ENCODE peak calls at places on chromosomes 1 and 21, in eight cellular contexts. One of them, this sample, is unnamed.
A peak's percentile ranks its signal among the peaks of the same experiment; 100 is the strongest.

GRCh38 chr1:93878501-93878888 is 511 bp downstream of the DNTTIP2 start:
- DNase-seq in tibial nerve: no peak
- DNase-seq in tibial artery: no peak
- DNase-seq in heart left ventricle: no peak
- DNase-seq in endodermal cell: no peak
- DNase-seq in thoracic aorta: no peak
- DNase-seq in keratinocyte: peak; percentile 42
- DNase-seq in esophagus squamous epithelium: no peak
- DNase-seq in this sample: peak; percentile 89

GRCh38 chr1:109618614-109619404 is 607 bp downstream of the GNAT2 start:
- DNase-seq in keratinocyte: no peak
- DNase-seq in esophagus squamous epithelium: no peak
- DNase-seq in tibial artery: no peak
- DNase-seq in thoracic aorta: no peak
- DNase-seq in endodermal cell: peak; percentile 43
- DNase-seq in heart left ventricle: no peak
- DNase-seq in tibial nerve: no peak
- DNase-seq in this sample: no peak

GRCh38 chr21:20570824-20571232 is 427.4 kb upstream of the NCAM2 start:
- DNase-seq in esophagus squamous epithelium: no peak
- DNase-seq in endodermal cell: peak; percentile 88
- DNase-seq in thoracic aorta: no peak
- DNase-seq in keratinocyte: no peak
- DNase-seq in tibial artery: no peak
- DNase-seq in heart left ventricle: no peak
- DNase-seq in tibial nerve: no peak
- DNase-seq in this sample: no peak

GRCh38 chr1:203306089-203306969 is 1.0 kb downstream of the BTG2 start:
- DNase-seq in keratinocyte: peak; percentile 83
- DNase-seq in esophagus squamous epithelium: peak; percentile 33
- DNase-seq in heart left ventricle: peak; percentile 87
- DNase-seq in thoracic aorta: peak; percentile 80
- DNase-seq in tibial nerve: peak; percentile 89
- DNase-seq in endodermal cell: peak; percentile 73
- DNase-seq in tibial artery: peak; percentile 98
- DNase-seq in this sample: no peak

GRCh38 chr1:71770121-71770520 is 512.2 kb downstream of the NEGR1 start:
- DNase-seq in endodermal cell: no peak
- DNase-seq in tibial nerve: no peak
- DNase-seq in heart left ventricle: no peak
- DNase-seq in esophagus squamous epithelium: no peak
- DNase-seq in keratinocyte: no peak
- DNase-seq in tibial artery: no peak
- DNase-seq in thoracic aorta: no peak
- DNase-seq in this sample: no peak

GRCh38 chr1:30378023-30378596 is 345.3 kb downstream of the MATN1 start:
- DNase-seq in endodermal cell: peak; percentile 32
- DNase-seq in keratinocyte: no peak
- DNase-seq in esophagus squamous epithelium: no peak
- DNase-seq in heart left ventricle: no peak
- DNase-seq in thoracic aorta: no peak
- DNase-seq in tibial nerve: no peak
- DNase-seq in tibial artery: peak; percentile 31
- DNase-seq in this sample: no peak

GRCh38 chr1:219564072-219564471 is 48.8 kb downstream of the ZC3H11B start:
- DNase-seq in endodermal cell: no peak
- DNase-seq in keratinocyte: no peak
- DNase-seq in thoracic aorta: no peak
- DNase-seq in tibial nerve: no peak
- DNase-seq in esophagus squamous epithelium: no peak
- DNase-seq in heart left ventricle: no peak
- DNase-seq in tibial artery: no peak
- DNase-seq in this sample: no peak

GRCh38 chr1:207627496-207627895 is 17.4 kb upstream of the CR1L start:
- DNase-seq in endodermal cell: no peak
- DNase-seq in thoracic aorta: no peak
- DNase-seq in tibial nerve: no peak
- DNase-seq in heart left ventricle: no peak
- DNase-seq in keratinocyte: no peak
- DNase-seq in esophagus squamous epithelium: no peak
- DNase-seq in tibial artery: no peak
- DNase-seq in this sample: no peak

GRCh38 chr1:168105846-168106245 is 30.9 kb downstream of the GPR161 start:
- DNase-seq in keratinocyte: no peak
- DNase-seq in tibial artery: no peak
- DNase-seq in endodermal cell: no peak
- DNase-seq in thoracic aorta: no peak
- DNase-seq in tibial nerve: no peak
- DNase-seq in esophagus squamous epithelium: no peak
- DNase-seq in heart left ventricle: no peak
- DNase-seq in this sample: no peak

GRCh38 chr1:3423245-3423829 is 31.1 kb upstream of the ARHGEF16 start:
- DNase-seq in esophagus squamous epithelium: no peak
- DNase-seq in keratinocyte: no peak
- DNase-seq in thoracic aorta: peak; percentile 51
- DNase-seq in tibial artery: peak; percentile 98
- DNase-seq in tibial nerve: no peak
- DNase-seq in endodermal cell: no peak
- DNase-seq in heart left ventricle: peak; percentile 90
- DNase-seq in this sample: peak; percentile 75

GRCh38 chr1:201447911-201448871 is 20.8 kb downstream of the PHLDA3 start:
- DNase-seq in keratinocyte: no peak
- DNase-seq in thoracic aorta: no peak
- DNase-seq in endodermal cell: peak; percentile 95
- DNase-seq in tibial nerve: peak; percentile 82
- DNase-seq in tibial artery: peak; percentile 87
- DNase-seq in esophagus squamous epithelium: no peak
- DNase-seq in heart left ventricle: peak; percentile 87
- DNase-seq in this sample: peak; percentile 71

GRCh38 chr1:228349701-228350171 is 56.9 kb downstream of the TRIM11 start:
- DNase-seq in thoracic aorta: no peak
- DNase-seq in tibial nerve: no peak
- DNase-seq in heart left ventricle: peak; percentile 51
- DNase-seq in tibial artery: peak; percentile 60
- DNase-seq in esophagus squamous epithelium: no peak
- DNase-seq in endodermal cell: peak; percentile 33
- DNase-seq in keratinocyte: no peak
- DNase-seq in this sample: peak; percentile 13

GRCh38 chr1:18743233-18743632 is 112.6 kb downstream of the PAX7 start:
- DNase-seq in tibial artery: no peak
- DNase-seq in esophagus squamous epithelium: no peak
- DNase-seq in tibial nerve: no peak
- DNase-seq in endodermal cell: peak; percentile 88
- DNase-seq in keratinocyte: no peak
- DNase-seq in heart left ventricle: no peak
- DNase-seq in thoracic aorta: no peak
- DNase-seq in this sample: no peak

GRCh38 chr1:21334214-21335087 is 44.2 kb upstream of the ECE1 start:
- DNase-seq in heart left ventricle: peak; percentile 88
- DNase-seq in endodermal cell: peak; percentile 94
- DNase-seq in esophagus squamous epithelium: peak; percentile 66
- DNase-seq in keratinocyte: no peak
- DNase-seq in tibial artery: peak; percentile 86
- DNase-seq in tibial nerve: peak; percentile 61
- DNase-seq in thoracic aorta: peak; percentile 68
- DNase-seq in this sample: peak; percentile 88

GRCh38 chr1:84742653-84743052 is 52.4 kb upstream of the SSX2IP start:
- DNase-seq in endodermal cell: no peak
- DNase-seq in heart left ventricle: no peak
- DNase-seq in tibial artery: no peak
- DNase-seq in esophagus squamous epithelium: no peak
- DNase-seq in tibial nerve: no peak
- DNase-seq in thoracic aorta: no peak
- DNase-seq in keratinocyte: no peak
- DNase-seq in this sample: no peak

GRCh38 chr1:206925116-206925736 is 3.5 kb upstream of the FCMR start:
- DNase-seq in heart left ventricle: no peak
- DNase-seq in keratinocyte: no peak
- DNase-seq in esophagus squamous epithelium: no peak
- DNase-seq in tibial nerve: no peak
- DNase-seq in tibial artery: no peak
- DNase-seq in endodermal cell: peak; percentile 81
- DNase-seq in thoracic aorta: no peak
- DNase-seq in this sample: peak; percentile 79

GRCh38 chr21:44419679-44420078 is 35.6 kb upstream of the LRRC3 start:
- DNase-seq in heart left ventricle: no peak
- DNase-seq in esophagus squamous epithelium: no peak
- DNase-seq in endodermal cell: peak; percentile 4
- DNase-seq in tibial nerve: no peak
- DNase-seq in keratinocyte: no peak
- DNase-seq in thoracic aorta: no peak
- DNase-seq in tibial artery: peak; percentile 19
- DNase-seq in this sample: no peak

GRCh38 chr21:33394260-33394659 is 9.0 kb upstream of the IFNGR2 start:
- DNase-seq in keratinocyte: no peak
- DNase-seq in tibial artery: peak; percentile 69
- DNase-seq in endodermal cell: no peak
- DNase-seq in heart left ventricle: no peak
- DNase-seq in thoracic aorta: no peak
- DNase-seq in tibial nerve: no peak
- DNase-seq in esophagus squamous epithelium: no peak
- DNase-seq in this sample: no peak

GRCh38 chr1:52413410-52414104 is 9.2 kb downstream of the PRPF38A start:
- DNase-seq in tibial artery: no peak
- DNase-seq in tibial nerve: no peak
- DNase-seq in keratinocyte: no peak
- DNase-seq in endodermal cell: no peak
- DNase-seq in thoracic aorta: no peak
- DNase-seq in esophagus squamous epithelium: no peak
- DNase-seq in heart left ventricle: no peak
- DNase-seq in this sample: no peak
- H3K27ac ChIP-seq in tibial artery: no peak overlapping the region
- H3K27ac ChIP-seq in tibial nerve: no peak overlapping the region
- H3K27ac ChIP-seq in keratinocyte: no peak overlapping the region
- H3K27ac ChIP-seq in endodermal cell: no peak overlapping the region
- H3K27ac ChIP-seq in thoracic aorta: no peak overlapping the region
- H3K27ac ChIP-seq in esophagus squamous epithelium: no peak overlapping the region
- H3K27ac ChIP-seq in heart left ventricle: no peak overlapping the region
- H3K27ac ChIP-seq in this sample: no peak overlapping the region

DNA sequence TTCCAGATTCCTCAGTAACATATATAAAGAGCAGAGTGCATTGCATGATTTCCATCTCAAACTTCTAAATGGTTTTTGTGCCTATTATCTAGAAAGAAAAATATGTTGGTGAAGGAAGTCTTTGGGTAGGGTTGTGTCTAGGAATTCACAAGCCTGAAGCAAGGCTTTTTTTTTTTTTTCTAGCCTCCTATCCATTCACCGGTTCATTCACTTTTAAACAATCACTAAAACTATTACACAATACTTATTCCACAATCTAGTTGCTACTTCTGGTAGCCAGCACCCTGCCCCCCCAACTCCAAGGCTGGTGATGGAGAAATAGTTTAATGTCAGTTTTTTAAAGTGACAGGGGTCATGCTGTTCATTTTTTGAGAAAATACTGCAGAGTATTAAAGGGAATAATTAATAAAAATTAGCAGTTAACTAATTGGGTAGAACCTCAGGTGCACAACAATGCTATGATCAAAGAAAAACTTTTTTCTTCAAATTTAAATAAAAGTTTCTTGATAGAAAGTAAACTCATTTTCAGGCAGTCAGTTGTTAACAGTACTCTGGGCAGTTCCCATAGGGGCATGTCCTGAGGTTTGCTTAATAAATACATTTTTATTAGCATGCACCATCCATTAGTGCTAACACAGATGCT is 10.9 kb downstream of the IRF2BP2 start:
- DNase-seq in tibial nerve: peak; percentile 65
- DNase-seq in keratinocyte: no peak
- DNase-seq in tibial artery: peak; percentile 83
- DNase-seq in heart left ventricle: no peak
- DNase-seq in esophagus squamous epithelium: no peak
- DNase-seq in endodermal cell: no peak
- DNase-seq in thoracic aorta: no peak
- DNase-seq in this sample: no peak
- H3K4me3 ChIP-seq in tibial nerve: peak overlapping the region; percentile 61
- H3K4me3 ChIP-seq in keratinocyte: peak overlapping the region; percentile 62
- H3K4me3 ChIP-seq in tibial artery: peak overlapping the region; percentile 53
- H3K4me3 ChIP-seq in heart left ventricle: peak overlapping the region; percentile 51
- H3K4me3 ChIP-seq in esophagus squamous epithelium: peak overlapping the region; percentile 60
- H3K4me3 ChIP-seq in endodermal cell: peak overlapping the region; percentile 85
- H3K4me3 ChIP-seq in thoracic aorta: peak overlapping the region; percentile 74
- H3K4me3 ChIP-seq in this sample: peak overlapping the region; percentile 55

GRCh38 chr1:24999906-25000305 is 69.8 kb upstream of the RUNX3 start:
- DNase-seq in esophagus squamous epithelium: no peak
- DNase-seq in tibial nerve: no peak
- DNase-seq in endodermal cell: no peak
- DNase-seq in tibial artery: no peak
- DNase-seq in heart left ventricle: peak; percentile 30
- DNase-seq in thoracic aorta: no peak
- DNase-seq in keratinocyte: no peak
- DNase-seq in this sample: no peak

GRCh38 chr1:25001125-25001915 is 71.2 kb upstream of the RUNX3 start:
- DNase-seq in thoracic aorta: no peak
- DNase-seq in endodermal cell: no peak
- DNase-seq in keratinocyte: no peak
- DNase-seq in esophagus squamous epithelium: no peak
- DNase-seq in tibial nerve: no peak
- DNase-seq in heart left ventricle: peak; percentile 51
- DNase-seq in tibial artery: no peak
- DNase-seq in this sample: no peak

GRCh38 chr1:25004355-25004754 is 74.3 kb upstream of the RUNX3 start:
- DNase-seq in esophagus squamous epithelium: no peak
- DNase-seq in tibial nerve: no peak
- DNase-seq in thoracic aorta: no peak
- DNase-seq in endodermal cell: no peak
- DNase-seq in keratinocyte: no peak
- DNase-seq in tibial artery: no peak
- DNase-seq in heart left ventricle: no peak
- DNase-seq in this sample: no peak

GRCh38 chr1:25003457-25004190 is 73.5 kb upstream of the RUNX3 start:
- DNase-seq in esophagus squamous epithelium: no peak
- DNase-seq in thoracic aorta: no peak
- DNase-seq in heart left ventricle: no peak
- DNase-seq in endodermal cell: no peak
- DNase-seq in tibial artery: no peak
- DNase-seq in tibial nerve: no peak
- DNase-seq in keratinocyte: no peak
- DNase-seq in this sample: peak; percentile 0

DNA sequence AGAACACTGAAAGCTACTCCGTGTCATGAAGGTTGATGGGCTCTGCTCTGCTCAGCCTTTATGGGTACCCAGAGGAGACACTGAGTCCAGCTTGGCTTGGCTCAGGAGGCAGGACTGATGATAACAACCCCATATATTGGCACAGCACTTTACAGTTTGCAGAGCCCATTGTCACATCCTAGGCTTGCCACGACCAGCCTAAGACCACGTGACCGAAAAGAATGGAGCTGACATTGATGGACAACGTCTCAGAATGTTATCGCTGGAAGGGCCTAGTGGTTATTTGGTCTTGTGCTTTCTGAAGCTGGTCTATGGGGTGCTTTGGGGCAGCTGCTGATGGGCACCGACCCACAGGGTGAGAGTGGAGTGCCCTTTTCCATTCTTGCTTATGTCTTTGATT is 72.9 kb upstream of the RUNX3 start:
- DNase-seq in tibial artery: no peak
- DNase-seq in endodermal cell: no peak
- DNase-seq in tibial nerve: no peak
- DNase-seq in thoracic aorta: no peak
- DNase-seq in keratinocyte: no peak
- DNase-seq in heart left ventricle: no peak
- DNase-seq in esophagus squamous epithelium: no peak
- DNase-seq in this sample: no peak
- H3K4me1 ChIP-seq in tibial artery: no peaks in the 10 kb centered on the region
- H3K4me1 ChIP-seq in endodermal cell: no peaks in the 10 kb centered on the region
- H3K4me1 ChIP-seq in tibial nerve: no peaks in the 10 kb centered on the region
- H3K4me1 ChIP-seq in thoracic aorta: peaks cover 10% of the 10 kb centered on the region
- H3K4me1 ChIP-seq in keratinocyte: peaks cover 4% of the 10 kb centered on the region
- H3K4me1 ChIP-seq in heart left ventricle: no peaks in the 10 kb centered on the region
- H3K4me1 ChIP-seq in esophagus squamous epithelium: peaks cover 4% of the 10 kb centered on the region
- H3K4me1 ChIP-seq in this sample: no peaks in the 10 kb centered on the region

GRCh38 chr1:185645201-185645640 is 89.0 kb upstream of the HMCN1 start:
- DNase-seq in endodermal cell: no peak
- DNase-seq in esophagus squamous epithelium: no peak
- DNase-seq in heart left ventricle: no peak
- DNase-seq in keratinocyte: no peak
- DNase-seq in tibial nerve: no peak
- DNase-seq in thoracic aorta: no peak
- DNase-seq in tibial artery: no peak
- DNase-seq in this sample: no peak
- H3K27ac ChIP-seq in endodermal cell: peak overlapping the region; percentile 12
- H3K27ac ChIP-seq in esophagus squamous epithelium: no peak overlapping the region
- H3K27ac ChIP-seq in heart left ventricle: peak overlapping the region; percentile 78
- H3K27ac ChIP-seq in keratinocyte: peak overlapping the region; percentile 83
- H3K27ac ChIP-seq in tibial nerve: no peak overlapping the region
- H3K27ac ChIP-seq in thoracic aorta: no peak overlapping the region
- H3K27ac ChIP-seq in tibial artery: no peak overlapping the region
- H3K27ac ChIP-seq in this sample: no peak overlapping the region